ENCODE peak calls at places on chromosomes 1 and 21, in four cellular contexts. K, Y, C and I are unnamed samples.

GRCh38 chr1:51570063-51570720 is 46.7 kb upstream of the OSBPL9 start:
- DNase-seq in K (no peak), Y (no peak), C (no peak), I (no peak)

GRCh38 chr21:46118871-46119564 is 21.1 kb downstream of the COL6A2 start:
- DNase-seq in K (no peak), Y (peak), C (no peak), I (no peak)

GRCh38 chr1:217010253-217010652 is 287.0 kb upstream of the ESRRG start:
- DNase-seq in K (no peak), Y (no peak), C (no peak), I (no peak)

GRCh38 chr1:60994369-60994768 is 88.0 kb upstream of the NFIA start:
- DNase-seq in K (no peak), Y (no peak), C (no peak), I (no peak)

GRCh38 chr1:115727706-115728249 is 40.7 kb downstream of the CASQ2 start:
- DNase-seq in K (peak), Y (peak), C (peak), I (peak)

GRCh38 chr1:115112496-115113375 is 23.4 kb upstream of the TSPAN2 start:
- DNase-seq in K (peak), Y (peak), C (peak), I (peak)

GRCh38 chr1:97308131-97308530 is 586.5 kb downstream of the PTBP2 start:
- DNase-seq in K (no peak), Y (no peak), C (no peak), I (no peak)

GRCh38 chr1:12021616-12022015 is 2.3 kb downstream of the MIIP start:
- DNase-seq in K (no peak), Y (no peak), C (no peak), I (no peak)

GRCh38 chr1:228872080-228872479 is 136.8 kb downstream of the RHOU start:
- DNase-seq in K (no peak), Y (no peak), C (no peak), I (no peak)

GRCh38 chr1:153361129-153362109 is 3.8 kb downstream of the S100A9 start:
- DNase-seq in K (no peak), Y (no peak), C (no peak), I (no peak)

GRCh38 chr1:236575523-236575922 is 28.8 kb downstream of the HEATR1 start:
- DNase-seq in K (no peak), Y (no peak), C (no peak), I (no peak)

GRCh38 chr1:147494998-147495580 is 46.2 kb upstream of the BCL9 start:
- DNase-seq in K (peak), Y (peak), C (peak), I (peak)

GRCh38 chr1:54461731-54462596 is 55.8 kb upstream of the SSBP3 start:
- DNase-seq in K (no peak), Y (no peak), C (no peak), I (no peak)

GRCh38 chr1:24751833-24752232 is 6.6 kb downstream of the CLIC4 start:
- DNase-seq in K (no peak), Y (no peak), C (no peak), I (no peak)

GRCh38 chr1:167345386-167345733 is 124.7 kb downstream of the POU2F1 start:
- DNase-seq in K (no peak), Y (no peak), C (no peak), I (no peak)

GRCh38 chr1:3914911-3915310 is 14.8 kb upstream of the C1orf174 start:
- DNase-seq in K (no peak), Y (no peak), C (no peak), I (no peak)

GRCh38 chr1:24199291-24199900 is 12.3 kb upstream of the IFNLR1 start:
- DNase-seq in K (peak), Y (peak), C (peak), I (peak)

GRCh38 chr1:235430991-235431390 is 63.8 kb downstream of the TBCE start:
- DNase-seq in K (no peak), Y (no peak), C (no peak), I (peak)

GRCh38 chr1:167819849-167820683 is 93.9 kb downstream of the ADCY10 start:
- DNase-seq in K (peak), Y (peak), C (peak), I (peak)

GRCh38 chr1:206489980-206490534 is 17.3 kb upstream of the RASSF5 start:
- DNase-seq in K (peak), Y (peak), C (peak), I (peak)

GRCh38 chr1:12464627-12465056 is 153.4 kb downstream of the DHRS3 start:
- DNase-seq in K (no peak), Y (no peak), C (no peak), I (peak)

GRCh38 chr1:40665335-40666171 is at the start of gene RIMS3:
- DNase-seq in K (peak), Y (peak), C (peak), I (peak)

GRCh38 chr1:6105218-6105679 is 59.6 kb downstream of the KCNAB2 start:
- DNase-seq in K (no peak), Y (no peak), C (no peak), I (no peak)

GRCh38 chr1:22447581-22448215 is 4.0 kb upstream of the ZBTB40 start:
- DNase-seq in K (no peak), Y (peak), C (no peak), I (peak)

GRCh38 chr1:93681549-93682412 is at the start of gene BCAR3:
- DNase-seq in K (peak), Y (peak), C (peak), I (peak)

GRCh38 chr1:5998906-5999301 is 6.7 kb upstream of the NPHP4 start:
- DNase-seq in K (no peak), Y (no peak), C (no peak), I (no peak)

GRCh38 chr1:192010406-192010805 is 147.9 kb upstream of the RGS18 start:
- DNase-seq in K (no peak), Y (no peak), C (no peak), I (peak)

GRCh38 chr1:151945725-151946365 is 36.5 kb upstream of the THEM4 start:
- DNase-seq in K (peak), Y (peak), C (peak), I (peak)

GRCh38 chr1:47658161-47658920 is 220.5 kb downstream of the FOXD2 start:
- DNase-seq in K (no peak), Y (no peak), C (peak), I (no peak)

GRCh38 chr1:182383037-182383661 is 8.4 kb downstream of the GLUL start:
- DNase-seq in K (no peak), Y (no peak), C (no peak), I (no peak)

GRCh38 chr1:35717911-35718476 is 690 bp downstream of the C1orf216 start:
- DNase-seq in K (peak), Y (peak), C (peak), I (peak)

GRCh38 chr1:39900662-39901485 is 843 bp downstream of the MYCL start:
- DNase-seq in K (peak), Y (no peak), C (peak), I (peak)

GRCh38 chr1:31771891-31772668 is 7.9 kb upstream of the ADGRB2 start:
- DNase-seq in K (peak), Y (no peak), C (no peak), I (no peak)

GRCh38 chr1:19315378-19316206 is 3.5 kb downstream of the SLC66A1 start:
- DNase-seq in K (no peak), Y (no peak), C (no peak), I (no peak)

GRCh38 chr1:19311931-19312781 is at the start of the genes AKR7A2 and SLC66A1:
- DNase-seq in K (peak), Y (peak), C (peak), I (peak)

GRCh38 chr1:19312782-19313635 is 883 bp downstream of the SLC66A1 start:
- DNase-seq in K (no peak), Y (no peak), C (no peak), I (no peak)

GRCh38 chr1:19313961-19314882 is 2.1 kb downstream of the SLC66A1 start:
- DNase-seq in K (no peak), Y (no peak), C (no peak), I (no peak)

DNA sequence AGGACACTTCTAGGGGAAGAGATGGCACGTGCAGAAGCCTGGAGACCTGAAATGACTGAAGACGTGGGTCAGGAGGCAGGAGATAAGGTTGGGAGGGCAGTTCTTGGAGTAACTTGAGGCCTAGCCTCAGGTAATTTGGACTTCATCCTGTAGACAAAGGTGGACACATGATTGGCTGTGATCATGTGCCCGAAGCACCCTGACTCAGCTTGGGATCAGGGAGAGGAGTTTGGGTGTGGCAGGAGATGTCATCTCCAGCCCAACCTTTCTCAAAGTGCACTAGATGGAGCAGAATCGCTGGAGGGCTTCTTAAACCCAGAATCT is 1.5 kb downstream of the SLC66A1 start:
- DNase-seq in K (no peak), Y (no peak), C (no peak), I (no peak)
- H3K4me3 ChIP-seq in K (no peak), Y (peak), C (no peak), I (no peak)

GRCh38 chr21:33266050-33266783 is at the start of gene IL10RB:
- DNase-seq in K (peak), Y (peak), C (peak), I (peak)

GRCh38 chr21:33265664-33266049 is 510 bp upstream of the IL10RB start:
- DNase-seq in K (peak), Y (peak), C (peak), I (no peak)

GRCh38 chr21:33266784-33267135 is 593 bp downstream of the IL10RB start:
- DNase-seq in K (no peak), Y (no peak), C (peak), I (no peak)

GRCh38 chr21:33268392-33268735 is 2.2 kb downstream of the IL10RB start:
- DNase-seq in K (no peak), Y (no peak), C (peak), I (no peak)

DNA sequence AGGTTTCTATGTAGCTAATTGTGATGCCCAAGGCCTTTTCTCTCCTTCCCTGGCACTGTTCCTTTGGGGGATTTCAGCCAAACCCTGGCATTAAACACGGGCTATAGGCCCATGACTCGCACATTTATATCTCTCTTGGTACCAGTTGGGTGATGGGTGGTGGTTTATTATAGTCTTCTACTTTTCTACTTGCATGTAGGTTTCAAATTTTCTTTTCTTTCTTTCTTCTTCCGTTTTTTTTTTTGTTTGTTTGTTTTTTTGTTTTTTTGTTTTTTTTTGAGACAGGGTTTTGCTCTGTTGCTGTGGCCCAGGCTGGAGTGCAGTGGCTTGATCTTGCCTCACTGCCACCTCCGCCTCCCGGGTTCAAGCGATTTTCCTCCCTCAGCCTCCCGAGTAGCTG is 1.1 kb downstream of the IL10RB start:
- DNase-seq in K (no peak), Y (no peak), C (no peak), I (no peak)
- H3K4me3 ChIP-seq in K (peak), Y (peak), C (peak), I (peak)

DNA sequence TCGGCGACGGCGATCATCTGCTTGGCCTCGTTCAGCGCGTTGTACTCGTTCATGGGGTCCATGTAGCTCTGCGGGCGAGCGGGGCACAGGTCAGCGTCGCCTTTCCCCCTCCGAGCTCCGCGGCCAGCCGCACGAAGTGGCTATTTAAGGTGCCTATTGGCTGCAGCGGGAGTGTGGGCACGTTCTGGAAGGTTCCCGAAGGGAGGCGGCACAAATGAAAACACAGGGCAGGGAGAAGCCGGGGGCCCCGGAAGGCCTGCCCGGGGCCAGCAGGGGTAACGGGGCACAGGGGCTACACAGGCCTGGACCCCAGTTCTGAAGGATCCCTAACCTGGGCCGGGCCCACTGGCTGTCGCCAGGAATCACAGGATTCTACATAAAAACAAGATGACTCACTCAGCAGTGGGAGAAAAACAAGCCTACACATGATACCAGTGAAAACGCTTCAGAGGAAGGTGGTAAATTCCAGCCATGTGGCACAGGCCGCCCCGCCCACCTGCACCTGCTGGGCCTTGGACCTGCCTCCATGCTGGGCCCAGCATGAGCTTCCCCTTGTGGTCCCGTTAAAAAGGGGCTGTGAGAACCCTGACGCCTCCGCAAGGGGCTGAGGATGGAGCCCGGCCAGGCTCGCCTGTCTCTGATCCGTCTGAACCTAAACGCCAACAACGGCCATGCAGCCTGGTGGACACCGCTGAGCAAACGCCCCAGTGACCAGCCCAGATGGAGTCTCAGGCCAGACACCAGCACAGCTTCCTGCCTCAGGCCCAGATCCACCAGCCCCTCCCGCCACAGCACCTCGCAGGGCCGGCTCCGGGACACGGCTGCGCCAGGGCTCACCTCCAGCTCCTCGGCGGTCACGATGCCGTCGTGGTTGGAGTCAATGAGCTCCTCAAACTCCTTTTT is 3.9 kb upstream of the TNFRSF4 start:
- DNase-seq in K (no peak), Y (no peak), C (no peak), I (no peak)
- H3K4me3 ChIP-seq in K (no peak), Y (no peak), C (no peak), I (no peak)

DNA sequence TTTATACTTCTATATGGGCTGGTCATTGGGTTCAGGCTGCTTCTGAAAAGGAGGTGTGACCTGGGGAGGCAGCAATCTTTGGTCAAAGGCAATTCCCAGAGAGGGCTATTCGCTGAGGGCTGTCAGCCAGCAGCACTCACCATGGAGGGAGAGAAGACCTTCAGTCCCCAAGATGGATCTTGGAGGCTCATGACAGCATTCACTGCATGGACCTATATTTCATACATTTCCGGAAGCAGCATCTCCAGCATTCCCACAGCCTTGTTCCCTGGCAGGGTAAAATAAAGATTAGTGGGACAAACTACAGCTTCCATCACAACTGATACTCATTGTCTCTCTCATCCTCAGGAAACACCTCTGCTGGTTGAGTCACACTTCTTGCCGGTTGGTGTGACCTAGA is 146.6 kb downstream of the CNIH3 start:
- DNase-seq in K (no peak), Y (no peak), C (no peak), I (no peak)
- H3K4me3 ChIP-seq in K (no peak), Y (no peak), C (no peak), I (no peak)

GRCh38 chr21:28089599-28090421 is 902.9 kb downstream of the LTN1 start:
- DNase-seq in K (peak), Y (no peak), C (no peak), I (no peak)
- H3K4me3 ChIP-seq in K (no peak), Y (no peak), C (no peak), I (no peak)

DNA sequence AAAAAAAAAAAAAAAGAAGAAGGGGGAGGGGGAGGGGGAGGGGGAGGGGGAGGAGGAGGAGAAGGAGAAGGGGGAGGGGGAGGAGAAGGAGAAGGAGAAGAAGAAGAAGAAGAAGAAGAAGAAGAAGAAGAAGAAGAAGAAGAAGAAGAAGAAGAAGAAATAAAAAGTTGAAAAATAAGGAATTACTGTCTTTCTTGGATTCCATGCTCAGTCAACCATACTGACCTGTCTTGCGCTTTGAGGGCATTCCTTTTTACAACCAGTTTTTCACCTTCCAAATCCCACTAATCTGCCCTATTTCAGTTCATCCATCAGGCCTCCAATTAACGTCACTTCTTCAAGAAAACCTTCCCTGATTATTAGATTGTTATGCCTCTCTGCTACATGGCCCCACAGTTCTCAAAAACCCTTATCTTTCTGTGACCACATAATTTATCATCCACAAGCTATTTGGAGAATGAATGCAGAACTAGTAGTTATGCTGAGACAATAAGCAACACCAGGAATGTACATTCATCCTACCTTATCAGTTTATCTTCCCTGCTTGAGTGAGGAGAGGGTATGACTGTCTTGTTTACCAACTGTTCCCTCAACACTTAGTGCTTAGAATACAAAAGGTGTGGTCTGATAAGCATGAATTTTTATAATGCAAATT is 57.5 kb upstream of the GUCA2A start:
- DNase-seq in K (no peak), Y (no peak), C (no peak), I (peak)
- H3K4me3 ChIP-seq in K (no peak), Y (no peak), C (no peak), I (no peak)